ENCODE peak calls at places on chromosomes 3 and 15, in five cellular contexts. Z, I, Q, K and N are unnamed samples.

GRCh38 chr3:127458698-127459097 is 131.8 kb downstream of the TPRA1 start:
- DNase-seq in Z (peak), I (peak), Q (peak), K (no peak), N (peak)

GRCh38 chr15:94272251-94272898 is 41.0 kb downstream of the MCTP2 start:
- DNase-seq in Z (no peak), I (no peak), Q (no peak), K (no peak), N (no peak)

GRCh38 chr15:80120636-80121035 is 32.2 kb upstream of the FAH start:
- DNase-seq in Z (no peak), I (no peak), Q (no peak), K (no peak), N (no peak)

GRCh38 chr3:88093266-88093665 is 34.2 kb downstream of the ZNF654 start:
- DNase-seq in Z (no peak), I (no peak), Q (no peak), K (no peak), N (no peak)

GRCh38 chr15:66963710-66964109 is 101.7 kb upstream of the SMAD3 start:
- DNase-seq in Z (no peak), I (no peak), Q (no peak), K (no peak), N (no peak)

GRCh38 chr3:32106929-32107362 is 526 bp downstream of the GPD1L start:
- DNase-seq in Z (peak), I (no peak), Q (peak), K (peak), N (peak)

GRCh38 chr3:148697311-148698189 is at the start of gene AGTR1:
- DNase-seq in Z (peak), I (peak), Q (peak), K (peak), N (peak)

GRCh38 chr15:89095556-89095955 is 7.3 kb downstream of the ABHD2 start:
- DNase-seq in Z (no peak), I (no peak), Q (no peak), K (no peak), N (no peak)

GRCh38 chr3:169591983-169592644 is 71.4 kb downstream of the MECOM start:
- DNase-seq in Z (no peak), I (no peak), Q (peak), K (peak), N (no peak)

GRCh38 chr3:151751161-151751560 is 17.4 kb downstream of the AADACL2 start:
- DNase-seq in Z (no peak), I (no peak), Q (no peak), K (peak), N (no peak)

GRCh38 chr3:9373443-9373842 is 10.6 kb downstream of the THUMPD3 start:
- DNase-seq in Z (no peak), I (no peak), Q (no peak), K (no peak), N (no peak)

GRCh38 chr3:138657508-138657907 is 48.9 kb downstream of the FAIM start:
- DNase-seq in Z (no peak), I (no peak), Q (no peak), K (no peak), N (no peak)

GRCh38 chr3:124903896-124904879 is 17.0 kb upstream of the ITGB5 start:
- DNase-seq in Z (no peak), I (no peak), Q (no peak), K (no peak), N (no peak)

GRCh38 chr15:56341201-56341600 is 24.0 kb upstream of the TEX9 start:
- DNase-seq in Z (no peak), I (no peak), Q (no peak), K (no peak), N (no peak)

GRCh38 chr3:186425788-186426730 is 64.0 kb upstream of the DGKG start:
- DNase-seq in Z (peak), I (peak), Q (no peak), K (peak), N (peak)